ENCODE peak calls at places on chromosomes 3 and 15, in five cellular contexts. R is K562, G is HCT116, B is A549, X is IMR-90. J is an unnamed sample.

GRCh38 chr3:3461317-3461716 is 281.8 kb upstream of the CRBN start:
- DNase-seq in R (no peak), G (no peak), B (no peak), X (no peak), J (no peak)

GRCh38 chr15:22890296-22890695 is 51.8 kb downstream of the NIPA2 start:
- DNase-seq in R (no peak), G (no peak), B (no peak), X (no peak), J (no peak)

GRCh38 chr3:134627831-134628230 is 23.0 kb downstream of the KY start:
- DNase-seq in R (no peak), G (no peak), B (peak), X (peak), J (no peak)

GRCh38 chr15:96360581-96361308 is 30.2 kb downstream of the NR2F2 start:
- DNase-seq in R (no peak), G (no peak), B (no peak), X (no peak), J (no peak)

GRCh38 chr3:27840807-27841594 is 118.9 kb upstream of the EOMES start:
- DNase-seq in R (no peak), G (no peak), B (no peak), X (no peak), J (no peak)

GRCh38 chr3:133208184-133208583 is 170.0 kb downstream of the TMEM108 start:
- DNase-seq in R (no peak), G (no peak), B (no peak), X (no peak), J (no peak)

GRCh38 chr15:57305009-57305408 is 71.3 kb upstream of the CGNL1 start:
- DNase-seq in R (no peak), G (no peak), B (no peak), X (no peak), J (peak)

GRCh38 chr15:68298882-68299381 is 21.4 kb downstream of the FEM1B start:
- DNase-seq in R (no peak), G (no peak), B (no peak), X (no peak), J (no peak)

GRCh38 chr15:91407237-91407889 is 307.3 kb downstream of the SV2B start:
- DNase-seq in R (no peak), G (no peak), B (peak), X (peak), J (no peak)

GRCh38 chr3:191328963-191329653 is at the start of gene CCDC50:
- DNase-seq in R (peak), G (no peak), B (peak), X (peak), J (no peak)

GRCh38 chr3:186691676-186692075 is 25.5 kb upstream of the KNG1 start:
- DNase-seq in R (no peak), G (no peak), B (no peak), X (no peak), J (no peak)

GRCh38 chr3:47113669-47114365 is 50.1 kb downstream of the SETD2 start:
- DNase-seq in R (no peak), G (no peak), B (peak), X (peak), J (no peak)

GRCh38 chr15:56428821-56429458 is 36.0 kb downstream of the MNS1 start:
- DNase-seq in R (peak), G (peak), B (peak), X (peak), J (no peak)

GRCh38 chr15:36332896-36333295 is 246.5 kb upstream of the CDIN1 start:
- DNase-seq in R (no peak), G (no peak), B (no peak), X (no peak), J (no peak)

GRCh38 chr3:10397879-10398278 is 77.0 kb upstream of the SEC13 start:
- DNase-seq in R (no peak), G (no peak), B (no peak), X (no peak), J (no peak)

GRCh38 chr3:184636774-184637316 is 75.0 kb downstream of the MAGEF1 start:
- DNase-seq in R (no peak), G (no peak), B (peak), X (peak), J (no peak)

GRCh38 chr15:69881760-69882159 is 216.0 kb downstream of the TLE3 start:
- DNase-seq in R (no peak), G (no peak), B (no peak), X (no peak), J (no peak)
- TF ChIP-seq CEBPB in R (no peak), G (no peak), B (no peak), X (no peak), J (no peak)

DNA sequence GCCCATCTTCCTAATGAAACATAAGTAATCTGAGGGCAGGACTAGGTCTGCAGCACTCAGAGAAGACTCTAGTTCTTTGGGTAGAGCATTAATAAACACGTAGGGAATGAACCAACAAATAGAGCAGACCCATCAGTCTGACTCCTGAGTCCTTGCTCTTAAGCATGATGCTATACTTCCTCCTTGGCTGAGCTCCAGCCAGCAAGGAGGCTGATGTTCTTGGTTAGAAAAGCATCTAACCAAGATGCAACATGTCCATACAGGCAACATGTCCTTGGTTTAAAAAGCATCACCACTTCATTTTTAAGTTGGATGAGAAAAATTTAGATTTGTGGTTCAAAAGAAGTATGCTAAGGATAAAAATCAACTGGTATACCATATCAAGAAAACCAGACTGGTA is 8.5 kb upstream of the MYH15 start:
- DNase-seq in R (no peak), G (no peak), B (no peak), X (peak), J (no peak)
- TF ChIP-seq CEBPB in R (no peak), G (no peak), B (no peak), X (no peak), J (no peak)

DNA sequence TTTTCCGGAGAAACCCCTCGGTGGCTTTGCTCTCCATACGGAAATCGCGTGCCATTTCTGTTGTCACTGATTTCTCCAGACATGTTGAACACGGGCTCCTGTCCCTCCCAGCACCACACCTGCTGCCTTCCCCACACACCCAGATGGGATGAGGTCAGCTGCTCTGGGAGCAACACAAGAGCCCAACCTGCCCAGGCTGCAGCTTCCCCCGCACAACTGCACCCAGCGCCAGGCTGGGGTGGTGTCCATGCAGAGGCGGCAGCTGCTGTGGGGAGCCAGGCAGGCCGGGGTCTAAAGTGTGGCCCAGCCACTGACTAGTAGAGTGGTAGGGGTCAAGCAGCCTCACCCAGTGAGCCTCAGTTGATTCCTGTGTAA is 92.1 kb upstream of the ALDH1A3 start:
- DNase-seq in R (no peak), G (no peak), B (no peak), X (no peak), J (no peak)
- TF ChIP-seq CEBPB in R (no peak), G (no peak), B (no peak), X (no peak), J (no peak)

DNA sequence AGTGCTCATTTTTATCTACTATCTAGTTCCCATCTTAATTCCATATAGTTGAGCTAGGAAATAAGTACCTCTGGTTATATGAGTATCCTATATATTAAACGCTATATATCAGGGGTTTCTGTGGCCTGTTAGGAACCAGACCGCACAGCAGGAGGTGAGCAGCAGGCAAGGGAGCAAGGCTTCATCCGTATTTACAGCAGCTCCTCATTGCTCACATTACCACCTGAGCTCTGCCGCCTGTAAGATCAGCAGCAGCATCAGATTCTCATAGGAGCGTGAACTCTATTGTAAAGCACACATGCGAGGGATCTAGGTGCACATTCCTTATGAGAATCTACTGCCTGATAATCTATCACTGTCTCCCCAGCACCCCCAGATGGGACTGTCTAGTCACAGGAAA is 23.0 kb downstream of the GSK3B start:
- DNase-seq in R (no peak), G (no peak), B (no peak), X (no peak), J (no peak)
- TF ChIP-seq CEBPB in R (no peak), G (no peak), B (no peak), X (no peak), J (no peak)

GRCh38 chr3:192824313-192824712 is 93.3 kb downstream of the MB21D2 start:
- DNase-seq in R (no peak), G (no peak), B (no peak), X (no peak), J (no peak)

GRCh38 chr3:192825657-192826200 is 91.9 kb downstream of the MB21D2 start:
- DNase-seq in R (no peak), G (no peak), B (peak), X (peak), J (no peak)

GRCh38 chr3:192827863-192828594 is 89.6 kb downstream of the MB21D2 start:
- DNase-seq in R (no peak), G (no peak), B (no peak), X (no peak), J (no peak)

GRCh38 chr3:192825191-192825590 is 92.5 kb downstream of the MB21D2 start:
- DNase-seq in R (no peak), G (no peak), B (no peak), X (no peak), J (no peak)

DNA sequence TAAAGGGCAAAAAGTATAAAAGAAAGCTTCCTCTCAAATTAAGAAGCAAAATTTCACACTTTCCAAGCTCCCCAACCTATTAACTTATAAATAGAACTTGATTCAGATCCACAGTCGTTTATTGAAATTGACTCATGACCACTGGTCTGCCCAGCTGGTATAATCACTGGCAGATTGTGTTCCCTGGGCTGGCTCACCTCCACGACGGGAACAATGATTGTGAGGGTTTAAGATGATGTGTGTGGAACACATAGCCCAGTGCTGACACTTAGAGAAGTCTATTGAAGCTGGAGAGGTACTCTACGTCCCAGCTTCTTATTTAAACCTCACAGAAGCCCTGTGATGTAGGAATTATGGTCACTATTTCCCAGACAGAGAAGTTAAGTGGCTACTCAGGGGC is 90.4 kb downstream of the MB21D2 start:
- DNase-seq in R (no peak), G (no peak), B (no peak), X (no peak), J (no peak)
- TF ChIP-seq CEBPB in R (no peak), G (no peak), B (no peak), X (no peak), J (no peak)

GRCh38 chr3:181727122-181728036 is 15.7 kb downstream of the SOX2 start:
- DNase-seq in R (no peak), G (no peak), B (no peak), X (no peak), J (no peak)
- TF ChIP-seq CEBPB in R (no peak), G (no peak), B (no peak), X (no peak), J (no peak)

DNA sequence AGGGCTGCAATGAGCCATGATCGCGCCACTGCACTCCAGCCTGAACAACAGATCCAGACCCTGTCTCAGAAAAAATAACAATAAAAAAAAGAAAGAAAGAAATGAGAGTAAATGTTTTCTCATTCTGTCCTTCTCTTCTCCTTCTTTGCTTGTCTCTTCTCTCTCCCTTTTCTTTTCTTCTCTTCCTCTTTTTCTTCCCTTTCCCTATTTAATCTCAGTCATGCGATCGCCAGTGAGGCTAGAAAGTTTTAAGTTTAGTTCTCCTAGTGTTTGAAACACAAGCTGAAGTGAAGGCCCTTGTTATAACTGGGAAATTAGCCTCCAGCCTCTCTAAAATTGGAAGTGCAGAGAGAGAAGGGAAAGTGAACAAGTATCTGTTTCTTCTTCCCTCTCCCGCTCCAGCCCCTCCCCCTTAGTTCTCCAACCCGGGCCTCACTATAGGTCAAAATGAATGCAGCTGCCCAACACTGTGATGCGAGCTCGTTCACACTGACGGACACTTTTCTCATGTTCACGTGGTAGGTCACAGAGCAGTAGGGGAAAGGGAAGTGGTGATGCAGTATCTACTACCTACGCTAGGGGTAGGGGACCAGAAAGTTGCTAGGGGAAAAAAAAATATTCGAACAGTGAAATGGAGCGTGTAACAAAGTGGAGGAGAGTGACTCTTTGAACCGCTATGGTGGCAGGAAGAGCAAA is 23.4 kb upstream of the TSC22D2 start:
- DNase-seq in R (peak), G (no peak), B (no peak), X (peak), J (no peak)
- TF ChIP-seq CEBPB in R (no peak), G (no peak), B (no peak), X (no peak), J (no peak)

GRCh38 chr15:59541750-59542149 is 69.8 kb upstream of the GCNT3 start:
- DNase-seq in R (no peak), G (no peak), B (no peak), X (no peak), J (no peak)

GRCh38 chr15:59538494-59538893 is 73.1 kb upstream of the GCNT3 start:
- DNase-seq in R (no peak), G (no peak), B (no peak), X (no peak), J (no peak)

GRCh38 chr15:59540654-59541053 is 70.9 kb upstream of the GCNT3 start:
- DNase-seq in R (no peak), G (no peak), B (no peak), X (no peak), J (no peak)

GRCh38 chr15:59537384-59537783 is 74.2 kb upstream of the GCNT3 start:
- DNase-seq in R (no peak), G (no peak), B (no peak), X (no peak), J (no peak)

GRCh38 chr15:59539799-59540198 is 71.8 kb upstream of the GCNT3 start:
- DNase-seq in R (no peak), G (no peak), B (peak), X (no peak), J (no peak)
- TF ChIP-seq CEBPB in R (no peak), G (no peak), B (no peak), X (no peak), J (no peak)

GRCh38 chr15:51758645-51759044 is 7.2 kb downstream of the TMOD2 start:
- DNase-seq in R (peak), G (no peak), B (no peak), X (peak), J (no peak)
- TF ChIP-seq CEBPB in R (no peak), G (no peak), B (no peak), X (no peak), J (no peak)